ENCODE peak calls at places on chromosomes 3 and 15, in six cellular contexts. L is tibial nerve, T is right lobe of liver, W is A549, U is lower leg skin, O is H54. E is an unnamed sample.

GRCh38 chr15:34259557-34259956 is 34.7 kb downstream of the EMC4 start:
- DNase-seq in L (no peak), T (no peak), W (no peak), U (no peak), O (no peak), E (peak)

GRCh38 chr15:57625703-57626448 is 34.2 kb downstream of the MYZAP start:
- DNase-seq in L (no peak), T (no peak), W (no peak), U (no peak), O (no peak), E (no peak)

GRCh38 chr3:149971403-149972075 is 844 bp upstream of the PFN2 start:
- DNase-seq in L (peak), T (peak), W (no peak), U (peak), O (peak), E (peak)

GRCh38 chr15:94263341-94264273 is 32.2 kb downstream of the MCTP2 start:
- DNase-seq in L (no peak), T (no peak), W (no peak), U (no peak), O (no peak), E (no peak)

GRCh38 chr15:78301813-78302212 is 2.4 kb upstream of the SKIC8 start:
- DNase-seq in L (no peak), T (no peak), W (no peak), U (no peak), O (no peak), E (no peak)

GRCh38 chr15:99421172-99421656 is 144.6 kb upstream of the MEF2A start:
- DNase-seq in L (no peak), T (no peak), W (no peak), U (peak), O (no peak), E (no peak)

GRCh38 chr15:47466357-47466756 is 250.9 kb upstream of the SEMA6D start:
- DNase-seq in L (no peak), T (no peak), W (no peak), U (no peak), O (no peak), E (no peak)

GRCh38 chr3:29635888-29636287 is 355.0 kb downstream of the RBMS3 start:
- DNase-seq in L (no peak), T (no peak), W (no peak), U (no peak), O (no peak), E (no peak)

GRCh38 chr3:89699771-89700170 is 592.4 kb downstream of the EPHA3 start:
- DNase-seq in L (no peak), T (no peak), W (no peak), U (no peak), O (no peak), E (no peak)

GRCh38 chr3:14332392-14332791 is 70.0 kb upstream of the SLC6A6 start:
- DNase-seq in L (no peak), T (no peak), W (no peak), U (no peak), O (no peak), E (no peak)

GRCh38 chr3:125194849-125195601 is 17.5 kb downstream of the SLC12A8 start:
- DNase-seq in L (no peak), T (no peak), W (no peak), U (peak), O (no peak), E (no peak)

GRCh38 chr3:151795276-151795675 is 18.6 kb upstream of the AADAC start:
- DNase-seq in L (no peak), T (no peak), W (peak), U (no peak), O (peak), E (no peak)

GRCh38 chr15:68812069-68812468 is 8.6 kb downstream of the ANP32A start:
- DNase-seq in L (no peak), T (no peak), W (no peak), U (peak), O (no peak), E (no peak)

GRCh38 chr3:129327510-129327909 is 48.8 kb downstream of the HMCES start:
- DNase-seq in L (no peak), T (no peak), W (no peak), U (no peak), O (no peak), E (peak)

GRCh38 chr3:150843241-150843640 is 62.0 kb downstream of the MINDY4B start:
- DNase-seq in L (no peak), T (no peak), W (no peak), U (no peak), O (no peak), E (no peak)

GRCh38 chr15:36925671-36926421 is 174.5 kb downstream of the MEIS2 start:
- DNase-seq in L (no peak), T (no peak), W (no peak), U (no peak), O (no peak), E (no peak)

GRCh38 chr15:89334510-89335288 is at the start of gene POLG:
- DNase-seq in L (peak), T (peak), W (peak), U (peak), O (peak), E (peak)
- TF ChIP-seq POLR2A in L (peak), T (peak), W (peak), U (peak), O (peak), E (peak)

GRCh38 chr3:184321666-184322065 is 7.3 kb downstream of the EIF4G1 start:
- DNase-seq in L (no peak), T (no peak), W (no peak), U (no peak), O (no peak), E (no peak)
- TF ChIP-seq POLR2A in L (no peak), T (no peak), W (no peak), U (no peak), O (no peak), E (no peak)

GRCh38 chr15:59104912-59105732 is at the start of gene CCNB2:
- DNase-seq in L (peak), T (peak), W (peak), U (peak), O (peak), E (peak)
- TF ChIP-seq POLR2A in L (no peak), T (no peak), W (peak), U (no peak), O (peak), E (peak)

DNA sequence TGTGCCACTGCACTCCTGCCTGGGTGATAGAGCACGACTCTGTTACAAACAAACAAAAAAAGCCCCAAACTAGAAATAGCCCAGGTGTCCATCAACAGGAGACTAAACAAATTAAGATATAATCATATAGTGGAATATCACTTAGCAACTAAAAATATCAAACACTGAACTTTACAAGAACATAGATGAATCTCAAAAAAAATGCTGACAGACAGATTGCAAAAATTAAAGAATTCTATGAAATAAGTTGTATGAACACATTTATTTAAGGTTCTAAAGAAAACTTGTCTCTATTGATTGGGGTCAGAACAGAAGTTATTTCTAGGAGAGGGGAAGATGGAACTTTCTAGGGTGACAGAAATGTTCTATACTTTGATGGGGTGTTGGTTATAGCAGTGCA is 268.2 kb downstream of the CTNNB1 start:
- DNase-seq in L (no peak), T (no peak), W (no peak), U (no peak), O (no peak), E (no peak)
- TF ChIP-seq POLR2A in L (no peak), T (no peak), W (no peak), U (no peak), O (no peak), E (no peak)

DNA sequence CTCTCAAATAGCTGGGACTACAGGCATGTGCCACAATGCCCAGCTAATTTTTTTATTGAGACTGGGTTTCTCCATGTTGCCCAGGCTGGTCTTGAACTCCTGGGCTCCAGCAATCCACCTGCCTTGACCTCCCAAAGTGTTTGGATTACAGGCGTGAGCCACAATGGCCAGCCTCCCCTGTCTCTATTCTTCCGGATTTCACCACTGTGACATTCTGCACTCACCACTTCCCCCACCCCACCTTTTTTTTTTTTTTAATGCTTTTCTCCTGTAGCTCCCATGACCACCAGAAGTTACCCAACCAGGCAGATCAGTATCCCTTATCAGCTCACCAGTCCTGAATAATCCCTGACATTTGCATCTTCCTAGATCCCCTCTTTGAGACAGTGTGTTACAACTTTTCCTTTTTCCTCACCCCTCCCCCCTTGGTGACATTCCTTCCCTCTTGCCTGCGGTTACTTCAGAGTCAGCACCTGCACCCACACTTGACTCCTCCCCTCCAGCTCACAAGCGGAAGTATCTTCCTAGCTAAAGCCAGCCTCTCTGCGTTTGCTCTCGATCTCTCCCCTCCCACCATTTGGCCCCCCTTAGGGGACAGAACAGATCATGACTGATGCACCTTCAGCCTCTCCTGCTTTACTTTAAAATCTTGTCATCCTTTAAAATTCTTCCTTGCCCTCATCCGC is 13.5 kb upstream of the ZNF592 start:
- DNase-seq in L (peak), T (no peak), W (peak), U (peak), O (peak), E (peak)
- TF ChIP-seq POLR2A in L (no peak), T (no peak), W (peak), U (no peak), O (no peak), E (peak)

GRCh38 chr3:196633658-196634151 is 5.8 kb upstream of the NRROS start:
- DNase-seq in L (no peak), T (no peak), W (no peak), U (no peak), O (no peak), E (peak)
- TF ChIP-seq POLR2A in L (no peak), T (no peak), W (no peak), U (no peak), O (no peak), E (no peak)

GRCh38 chr15:52463638-52464037 is 65.0 kb downstream of the MYO5A start:
- DNase-seq in L (no peak), T (no peak), W (peak), U (no peak), O (no peak), E (no peak)

GRCh38 chr15:52464040-52464439 is 64.6 kb downstream of the MYO5A start:
- DNase-seq in L (no peak), T (no peak), W (no peak), U (no peak), O (no peak), E (no peak)

GRCh38 chr15:52464478-52464877 is 64.2 kb downstream of the MYO5A start:
- DNase-seq in L (no peak), T (no peak), W (no peak), U (no peak), O (no peak), E (no peak)

GRCh38 chr15:52466716-52467115 is 62.0 kb downstream of the MYO5A start:
- DNase-seq in L (no peak), T (no peak), W (no peak), U (no peak), O (no peak), E (no peak)

GRCh38 chr15:52466134-52466701 is 62.5 kb downstream of the MYO5A start:
- DNase-seq in L (peak), T (peak), W (no peak), U (no peak), O (no peak), E (no peak)
- TF ChIP-seq POLR2A in L (no peak), T (no peak), W (no peak), U (no peak), O (no peak), E (no peak)

E was measured in erythroblast.